ENCODE peak calls at places on chromosomes 2 and 18, in four cellular contexts. One of them, this sample, is unnamed.

GRCh38 chr2:190859347-190860297 is 21.0 kb upstream of the GLS start:
- DNase-seq in globus pallidus: no peak
- DNase-seq in CD8-positive, alpha-beta memory T cell: no peak
- DNase-seq in iris pigment epithelial cell: no peak
- DNase-seq in this sample: no peak

GRCh38 chr2:103945083-103945482 is 908.8 kb upstream of the POU3F3 start:
- DNase-seq in globus pallidus: no peak
- DNase-seq in CD8-positive, alpha-beta memory T cell: no peak
- DNase-seq in iris pigment epithelial cell: no peak
- DNase-seq in this sample: no peak

GRCh38 chr2:203934006-203934632 is 2.4 kb upstream of the ICOS start:
- DNase-seq in globus pallidus: no peak
- DNase-seq in CD8-positive, alpha-beta memory T cell: peak; percentile 30
- DNase-seq in iris pigment epithelial cell: no peak
- DNase-seq in this sample: no peak

GRCh38 chr2:241970711-241971110 is 101.2 kb downstream of the RTP5 start:
- DNase-seq in globus pallidus: no peak
- DNase-seq in CD8-positive, alpha-beta memory T cell: no peak
- DNase-seq in iris pigment epithelial cell: no peak
- DNase-seq in this sample: no peak

GRCh38 chr2:10740226-10740625 is 18.8 kb downstream of the ATP6V1C2 start:
- DNase-seq in globus pallidus: no peak
- DNase-seq in CD8-positive, alpha-beta memory T cell: no peak
- DNase-seq in iris pigment epithelial cell: no peak
- DNase-seq in this sample: no peak

GRCh38 chr2:186755066-186755465 is 61.2 kb downstream of the FAM171B start:
- DNase-seq in globus pallidus: no peak
- DNase-seq in CD8-positive, alpha-beta memory T cell: no peak
- DNase-seq in iris pigment epithelial cell: peak; percentile 75
- DNase-seq in this sample: no peak

GRCh38 chr2:54454922-54455583 is 1.1 kb upstream of the SPTBN1 start:
- DNase-seq in globus pallidus: peak; percentile 62
- DNase-seq in CD8-positive, alpha-beta memory T cell: no peak
- DNase-seq in iris pigment epithelial cell: no peak
- DNase-seq in this sample: no peak

GRCh38 chr2:197273485-197273884 is 37.1 kb downstream of the ANKRD44 start:
- DNase-seq in globus pallidus: no peak
- DNase-seq in CD8-positive, alpha-beta memory T cell: no peak
- DNase-seq in iris pigment epithelial cell: no peak
- DNase-seq in this sample: no peak

GRCh38 chr2:47695800-47696477 is 87.0 kb upstream of the MSH6 start:
- DNase-seq in globus pallidus: no peak
- DNase-seq in CD8-positive, alpha-beta memory T cell: no peak
- DNase-seq in iris pigment epithelial cell: no peak
- DNase-seq in this sample: no peak

GRCh38 chr18:24054130-24054529 is 39.6 kb downstream of the TTC39C start:
- DNase-seq in globus pallidus: peak; percentile 35
- DNase-seq in CD8-positive, alpha-beta memory T cell: no peak
- DNase-seq in iris pigment epithelial cell: peak; percentile 55
- DNase-seq in this sample: no peak

GRCh38 chr2:105683145-105683544 is 61.6 kb upstream of the NCK2 start:
- DNase-seq in globus pallidus: no peak
- DNase-seq in CD8-positive, alpha-beta memory T cell: no peak
- DNase-seq in iris pigment epithelial cell: no peak
- DNase-seq in this sample: no peak

GRCh38 chr2:128686881-128687550 is 368.3 kb upstream of the HS6ST1 start:
- DNase-seq in globus pallidus: no peak
- DNase-seq in CD8-positive, alpha-beta memory T cell: no peak
- DNase-seq in iris pigment epithelial cell: no peak
- DNase-seq in this sample: no peak

GRCh38 chr2:238299803-238300202 is 11.4 kb upstream of the PER2 start:
- DNase-seq in globus pallidus: no peak
- DNase-seq in CD8-positive, alpha-beta memory T cell: no peak
- DNase-seq in iris pigment epithelial cell: no peak
- DNase-seq in this sample: no peak

GRCh38 chr2:125796784-125797183 is 859.2 kb upstream of the GYPC start:
- DNase-seq in globus pallidus: no peak
- DNase-seq in CD8-positive, alpha-beta memory T cell: no peak
- DNase-seq in iris pigment epithelial cell: no peak
- DNase-seq in this sample: no peak

GRCh38 chr18:11666831-11667230 is 22.2 kb upstream of the GNAL start:
- DNase-seq in globus pallidus: no peak
- DNase-seq in CD8-positive, alpha-beta memory T cell: no peak
- DNase-seq in iris pigment epithelial cell: no peak
- DNase-seq in this sample: no peak

GRCh38 chr2:231292472-231293134 is 94.2 kb downstream of the ARMC9 start:
- DNase-seq in globus pallidus: no peak
- DNase-seq in CD8-positive, alpha-beta memory T cell: no peak
- DNase-seq in iris pigment epithelial cell: no peak
- DNase-seq in this sample: no peak